ENCODE peak calls at places on chromosome 22, in four cellular contexts. One of them, this sample, is unnamed.

GRCh38 chr22:42813501-42813900 is 43.6 kb downstream of the ARFGAP3 start:
- DNase-seq in K562: no peak
- DNase-seq in WTC11: no peak
- DNase-seq in GM12878: no peak
- DNase-seq in this sample: no peak

GRCh38 chr22:34696557-34696956 is 369.4 kb upstream of the ISX start:
- DNase-seq in K562: peak
- DNase-seq in GM12878: no peak
- DNase-seq in WTC11: no peak
- DNase-seq in this sample: no peak

GRCh38 chr22:34973016-34973415 is 92.9 kb upstream of the ISX start:
- DNase-seq in K562: no peak
- DNase-seq in GM12878: no peak
- DNase-seq in WTC11: no peak
- DNase-seq in this sample: no peak

GRCh38 chr22:19873960-19874306 is 19.3 kb upstream of the GNB1L start:
- DNase-seq in GM12878: no peak
- DNase-seq in K562: no peak
- DNase-seq in WTC11: no peak
- DNase-seq in this sample: peak

GRCh38 chr22:43988116-43988817 is 33.0 kb downstream of the SAMM50 start:
- DNase-seq in WTC11: no peak
- DNase-seq in GM12878: no peak
- DNase-seq in K562: no peak
- DNase-seq in this sample: no peak

GRCh38 chr22:40324468-40325305 is 21.6 kb upstream of the ADSL start:
- DNase-seq in K562: no peak
- DNase-seq in GM12878: no peak
- DNase-seq in WTC11: no peak
- DNase-seq in this sample: no peak

GRCh38 chr22:39527481-39527961 is 5.0 kb downstream of the RPS19BP1 start:
- DNase-seq in GM12878: no peak
- DNase-seq in WTC11: no peak
- DNase-seq in K562: peak
- DNase-seq in this sample: no peak

GRCh38 chr22:43884600-43885318 is 7.1 kb downstream of the PNPLA5 start:
- DNase-seq in GM12878: peak
- DNase-seq in WTC11: peak
- DNase-seq in K562: peak
- DNase-seq in this sample: peak

GRCh38 chr22:39724390-39724789 is 153.8 kb downstream of the CACNA1I start:
- DNase-seq in WTC11: no peak
- DNase-seq in K562: peak
- DNase-seq in GM12878: no peak
- DNase-seq in this sample: no peak

GRCh38 chr22:32822188-32822877 is 20.8 kb downstream of the TIMP3 start:
- DNase-seq in K562: no peak
- DNase-seq in WTC11: no peak
- DNase-seq in GM12878: no peak
- DNase-seq in this sample: no peak

GRCh38 chr22:20537325-20537756 is 29.9 kb downstream of the MED15 start:
- DNase-seq in K562: no peak
- DNase-seq in GM12878: no peak
- DNase-seq in WTC11: no peak
- DNase-seq in this sample: no peak

GRCh38 chr22:36237462-36238347 is 1.6 kb downstream of the APOL2 start:
- DNase-seq in WTC11: no peak
- DNase-seq in GM12878: no peak
- DNase-seq in K562: no peak
- DNase-seq in this sample: no peak

GRCh38 chr22:43777204-43777671 is 34.9 kb downstream of the EFCAB6 start:
- DNase-seq in K562: peak
- DNase-seq in GM12878: no peak
- DNase-seq in WTC11: no peak
- DNase-seq in this sample: no peak

GRCh38 chr22:33666661-33667619 is 253.3 kb downstream of the LARGE1 start:
- DNase-seq in K562: no peak
- DNase-seq in GM12878: peak
- DNase-seq in WTC11: no peak
- DNase-seq in this sample: no peak

GRCh38 chr22:17436382-17436951 is 67.2 kb downstream of the CECR2 start:
- DNase-seq in GM12878: no peak
- DNase-seq in WTC11: no peak
- DNase-seq in K562: no peak
- DNase-seq in this sample: no peak

GRCh38 chr22:19769393-19769715 is 8.8 kb downstream of the TBX1 start:
- DNase-seq in GM12878: no peak
- DNase-seq in WTC11: no peak
- DNase-seq in K562: no peak
- DNase-seq in this sample: no peak

GRCh38 chr22:45211435-45211834 is 29.3 kb downstream of the KIAA0930 start:
- DNase-seq in K562: no peak
- DNase-seq in GM12878: no peak
- DNase-seq in WTC11: no peak
- DNase-seq in this sample: no peak

GRCh38 chr22:36352775-36353507 is 34.8 kb downstream of the MYH9 start:
- DNase-seq in K562: no peak
- DNase-seq in GM12878: no peak
- DNase-seq in WTC11: no peak
- DNase-seq in this sample: no peak

GRCh38 chr22:19937616-19938473 is 3.7 kb upstream of the COMT start:
- DNase-seq in WTC11: no peak
- DNase-seq in GM12878: no peak
- DNase-seq in K562: no peak
- DNase-seq in this sample: no peak

GRCh38 chr22:24938741-24939341 is 7.7 kb downstream of the LHFPL7 start:
- DNase-seq in WTC11: peak
- DNase-seq in K562: peak
- DNase-seq in GM12878: no peak
- DNase-seq in this sample: peak

GRCh38 chr22:32531228-32531627 is 56.6 kb downstream of the FBXO7 start:
- DNase-seq in WTC11: no peak
- DNase-seq in GM12878: no peak
- DNase-seq in K562: no peak
- DNase-seq in this sample: no peak

GRCh38 chr22:39905686-39906085 is 4.8 kb downstream of the GRAP2 start:
- DNase-seq in WTC11: no peak
- DNase-seq in GM12878: no peak
- DNase-seq in K562: no peak
- DNase-seq in this sample: no peak

GRCh38 chr22:29344137-29344536 is 28.6 kb upstream of the RASL10A start:
- DNase-seq in WTC11: no peak
- DNase-seq in K562: no peak
- DNase-seq in GM12878: no peak
- DNase-seq in this sample: peak

GRCh38 chr22:32100711-32101110 is 57.6 kb downstream of the SLC5A1 start:
- DNase-seq in K562: no peak
- DNase-seq in WTC11: no peak
- DNase-seq in GM12878: no peak
- DNase-seq in this sample: no peak

GRCh38 chr22:40182231-40182835 is 4.6 kb downstream of the TNRC6B start:
- DNase-seq in K562: no peak
- DNase-seq in WTC11: no peak
- DNase-seq in GM12878: no peak
- DNase-seq in this sample: no peak

GRCh38 chr22:33247758-33248157 is 189.6 kb upstream of the SYN3 start:
- DNase-seq in WTC11: no peak
- DNase-seq in K562: no peak
- DNase-seq in GM12878: peak
- DNase-seq in this sample: no peak

GRCh38 chr22:23065495-23066122 is 4.7 kb upstream of the GNAZ start:
- DNase-seq in K562: no peak
- DNase-seq in GM12878: no peak
- DNase-seq in WTC11: peak
- DNase-seq in this sample: peak

GRCh38 chr22:44443641-44444235 is 54.3 kb downstream of the RTL6 start:
- DNase-seq in WTC11: no peak
- DNase-seq in GM12878: no peak
- DNase-seq in K562: no peak
- DNase-seq in this sample: no peak

GRCh38 chr22:17842386-17842785 is 68.1 kb upstream of the BID start:
- DNase-seq in GM12878: no peak
- DNase-seq in K562: no peak
- DNase-seq in WTC11: no peak
- DNase-seq in this sample: no peak

GRCh38 chr22:35657571-35658312 is 9.5 kb downstream of the APOL6 start:
- DNase-seq in WTC11: no peak
- DNase-seq in GM12878: no peak
- DNase-seq in K562: peak
- DNase-seq in this sample: no peak

GRCh38 chr22:36910461-36910860 is 3.0 kb upstream of the CSF2RB start:
- DNase-seq in K562: no peak
- DNase-seq in GM12878: no peak
- DNase-seq in WTC11: no peak
- DNase-seq in this sample: no peak

GRCh38 chr22:39808087-39808486 is 85.5 kb downstream of the ENTHD1 start:
- DNase-seq in K562: peak
- DNase-seq in WTC11: peak
- DNase-seq in GM12878: no peak
- DNase-seq in this sample: peak

GRCh38 chr22:32396746-32397145 is 15.3 kb downstream of the RTCB start:
- DNase-seq in WTC11: no peak
- DNase-seq in GM12878: no peak
- DNase-seq in K562: no peak
- DNase-seq in this sample: no peak

GRCh38 chr22:49734882-49735281 is 92.8 kb downstream of the BRD1 start:
- DNase-seq in GM12878: no peak
- DNase-seq in WTC11: no peak
- DNase-seq in K562: no peak
- DNase-seq in this sample: peak

GRCh38 chr22:49736538-49736937 is 91.1 kb downstream of the BRD1 start:
- DNase-seq in GM12878: no peak
- DNase-seq in K562: no peak
- DNase-seq in WTC11: no peak
- DNase-seq in this sample: peak

GRCh38 chr22:49735411-49736311 is 92.0 kb downstream of the BRD1 start:
- DNase-seq in K562: peak
- DNase-seq in GM12878: no peak
- DNase-seq in WTC11: peak
- DNase-seq in this sample: peak

GRCh38 chr22:49734390-49734789 is 93.3 kb downstream of the BRD1 start:
- DNase-seq in K562: no peak
- DNase-seq in GM12878: no peak
- DNase-seq in WTC11: no peak
- DNase-seq in this sample: no peak

DNA sequence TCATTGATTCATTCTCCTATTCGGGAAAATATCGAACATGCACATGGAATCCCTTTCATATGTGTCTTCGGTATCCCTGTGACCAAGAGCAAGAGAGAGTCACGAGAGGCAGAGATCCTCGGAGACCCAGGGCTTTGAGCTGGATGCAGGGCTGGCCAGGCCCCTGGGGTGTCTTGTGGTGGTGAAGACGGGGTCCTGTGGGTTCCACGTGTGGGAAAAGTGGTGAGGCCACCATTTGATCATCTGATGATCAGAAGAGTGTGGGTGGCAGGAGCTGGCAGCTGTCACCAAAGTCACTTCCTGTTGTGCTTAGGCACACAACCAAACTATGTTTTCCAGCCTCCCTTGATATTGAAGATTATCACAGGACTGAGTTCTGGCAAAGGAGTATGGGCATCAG is 94.0 kb downstream of the BRD1 start:
- DNase-seq in WTC11: no peak
- DNase-seq in GM12878: no peak
- DNase-seq in K562: no peak
- DNase-seq in this sample: no peak
- TF ChIP-seq USF1 in WTC11: no peak
- TF ChIP-seq USF1 in GM12878: no peak
- TF ChIP-seq USF1 in K562: no peak
- TF ChIP-seq USF1 in this sample: no peak

GRCh38 chr22:38112361-38112760 is 1.9 kb upstream of the BAIAP2L2 start:
- DNase-seq in WTC11: no peak
- DNase-seq in GM12878: no peak
- DNase-seq in K562: no peak
- DNase-seq in this sample: no peak
- TF ChIP-seq USF1 in WTC11: no peak
- TF ChIP-seq USF1 in GM12878: no peak
- TF ChIP-seq USF1 in K562: no peak
- TF ChIP-seq USF1 in this sample: no peak

DNA sequence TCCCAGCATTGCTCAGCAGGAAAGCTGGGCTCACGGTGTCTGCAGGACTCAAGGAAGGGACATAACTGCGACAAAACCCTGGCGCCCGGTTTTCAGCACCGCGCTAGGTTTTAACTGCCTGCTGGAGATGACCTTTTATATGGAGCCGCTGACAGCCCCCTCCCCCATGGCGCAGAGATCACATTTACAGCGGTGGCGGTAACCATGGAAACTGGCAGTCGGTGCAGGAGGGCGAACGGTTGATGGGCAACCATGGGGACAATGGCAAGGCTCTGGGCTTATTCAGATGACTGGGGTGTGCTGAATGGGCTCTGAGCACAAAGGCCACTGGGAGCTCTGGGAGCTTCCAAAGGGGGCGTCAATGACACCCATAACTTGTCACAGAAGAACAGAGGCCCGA is 37.2 kb downstream of the CELSR1 start:
- DNase-seq in K562: no peak
- DNase-seq in GM12878: no peak
- DNase-seq in WTC11: peak
- DNase-seq in this sample: no peak
- TF ChIP-seq USF1 in K562: no peak
- TF ChIP-seq USF1 in GM12878: no peak
- TF ChIP-seq USF1 in WTC11: no peak
- TF ChIP-seq USF1 in this sample: no peak

DNA sequence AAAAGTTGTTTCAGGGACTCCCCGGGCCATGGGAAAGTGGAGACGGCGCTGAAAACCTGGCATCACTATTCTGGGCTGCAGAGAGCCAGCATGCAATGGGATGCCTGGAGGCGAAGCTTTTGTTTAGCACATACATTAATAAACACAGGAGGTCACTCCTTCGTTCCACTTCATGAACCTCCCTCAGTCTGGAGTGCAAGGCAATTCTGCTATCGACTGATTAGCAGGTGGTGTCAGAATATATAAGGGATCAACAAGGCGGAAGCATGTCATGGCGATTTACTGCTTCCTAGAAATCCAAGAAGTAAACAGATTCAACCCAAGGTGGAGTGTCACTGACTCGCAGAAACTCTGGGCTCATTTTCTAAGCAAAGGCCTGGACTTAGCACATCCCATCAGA is 45.4 kb upstream of the MN1 start:
- DNase-seq in WTC11: no peak
- DNase-seq in GM12878: no peak
- DNase-seq in K562: peak
- DNase-seq in this sample: no peak
- TF ChIP-seq USF1 in WTC11: no peak
- TF ChIP-seq USF1 in GM12878: no peak
- TF ChIP-seq USF1 in K562: no peak
- TF ChIP-seq USF1 in this sample: no peak